ENCODE peak calls at places on chromosomes 16 and 17, in five cellular contexts. W, J, I, E and U are unnamed samples.

GRCh38 chr16:87206646-87207451 is 110.3 kb downstream of the C16orf95 start:
- DNase-seq in I (no peak), W (no peak), E (peak), J (peak), U (no peak)

GRCh38 chr16:9260665-9261064 is 169.2 kb downstream of the HAPSTR1 start:
- DNase-seq in E (no peak), I (no peak), J (no peak), W (no peak), U (no peak)

GRCh38 chr17:78249074-78249835 is 17.8 kb downstream of the TMEM235 start:
- DNase-seq in J (no peak), W (no peak), E (no peak), I (no peak), U (no peak)

GRCh38 chr17:7836596-7837374 is 2.8 kb downstream of the KDM6B start:
- DNase-seq in W (no peak), J (peak), E (peak), I (peak), U (peak)

GRCh38 chr16:76741623-76742022 is 449.4 kb upstream of the MON1B start:
- DNase-seq in I (no peak), W (no peak), J (no peak), E (no peak), U (no peak)

GRCh38 chr16:3095869-3096268 is 3.2 kb downstream of the ZSCAN10 start:
- DNase-seq in W (no peak), I (no peak), E (no peak), J (no peak), U (no peak)

GRCh38 chr16:25014500-25015147 is 545 bp downstream of the ARHGAP17 start:
- DNase-seq in J (peak), I (peak), E (no peak), W (no peak), U (peak)

GRCh38 chr16:30028438-30029093 is 2.5 kb downstream of the TLCD3B start:
- DNase-seq in J (no peak), I (no peak), E (no peak), W (no peak), U (no peak)

GRCh38 chr17:38454528-38454927 is 26.3 kb downstream of the ARHGAP23 start:
- DNase-seq in W (no peak), E (peak), I (peak), J (peak), U (peak)

GRCh38 chr16:84559311-84559932 is 55.0 kb upstream of the MEAK7 start:
- DNase-seq in J (no peak), I (no peak), E (no peak), W (no peak), U (no peak)

GRCh38 chr17:28527859-28528258 is 21.7 kb downstream of the FOXN1 start:
- DNase-seq in J (no peak), W (no peak), E (no peak), I (no peak), U (no peak)

GRCh38 chr17:50635720-50636144 is 1.1 kb downstream of the ABCC3 start:
- DNase-seq in E (no peak), J (no peak), W (no peak), I (no peak), U (no peak)

GRCh38 chr17:40552806-40553693 is 12.2 kb downstream of the CCR7 start:
- DNase-seq in E (no peak), I (no peak), J (no peak), W (no peak), U (no peak)

GRCh38 chr17:79164408-79164807 is 89.8 kb downstream of the ENGASE start:
- DNase-seq in I (no peak), J (no peak), E (no peak), W (no peak), U (no peak)